ENCODE peak calls at places on chromosomes 12 and 14, in eight cellular contexts. R is endodermal cell; A is GM23248; M is CD8-positive, alpha-beta T cell; J is astrocyte; G is psoas muscle; D is esophagus squamous epithelium; O is fibroblast of lung. I is an unnamed sample.

GRCh38 chr14:60641722-60642269 is 7.5 kb downstream of the SIX1 start:
- DNase-seq in O (no peak), D (no peak), J (no peak), M (no peak), R (no peak), A (no peak), G (peak), I (no peak)

GRCh38 chr12:113990548-113991223 is 24.6 kb upstream of the RBM19 start:
- DNase-seq in D (no peak), R (peak), A (no peak), J (no peak), M (no peak), O (peak), G (no peak), I (no peak)

GRCh38 chr14:104267895-104268294 is 129.5 kb downstream of the KIF26A start:
- DNase-seq in R (peak), D (no peak), A (peak), M (no peak), O (no peak), J (no peak), G (no peak), I (no peak)

GRCh38 chr14:103140316-103141109 is 17.3 kb downstream of the TNFAIP2 start:
- DNase-seq in O (no peak), J (no peak), M (no peak), D (no peak), G (no peak), A (no peak), R (peak), I (no peak)

GRCh38 chr14:38310420-38310995 is 54.6 kb upstream of the CLEC14A start:
- DNase-seq in O (no peak), D (no peak), A (no peak), G (no peak), R (no peak), J (no peak), M (no peak), I (no peak)

GRCh38 chr14:94411638-94412037 is 23.2 kb upstream of the SERPINA1 start:
- DNase-seq in J (no peak), O (no peak), G (no peak), D (no peak), R (no peak), A (no peak), M (no peak), I (no peak)

GRCh38 chr12:80364056-80364455 is 80.0 kb upstream of the PTPRQ start:
- DNase-seq in R (no peak), O (no peak), D (no peak), M (no peak), G (no peak), J (peak), A (peak), I (no peak)

GRCh38 chr12:56914256-56914655 is 20.0 kb downstream of the SDR9C7 start:
- DNase-seq in J (no peak), M (no peak), O (no peak), R (no peak), A (no peak), G (no peak), D (no peak), I (no peak)

GRCh38 chr14:70096866-70097265 is 91.9 kb downstream of the SLC8A3 start:
- DNase-seq in A (peak), G (no peak), J (no peak), M (no peak), D (no peak), R (peak), O (peak), I (no peak)

GRCh38 chr14:75896341-75896740 is 85.5 kb downstream of the TGFB3 start:
- DNase-seq in D (no peak), M (no peak), O (no peak), G (no peak), R (no peak), J (peak), A (no peak), I (no peak)

GRCh38 chr14:68271996-68272395 is 452.4 kb downstream of the RAD51B start:
- DNase-seq in O (no peak), J (no peak), G (no peak), A (no peak), R (no peak), M (no peak), D (no peak), I (no peak)

GRCh38 chr12:34219046-34219770 is 196.9 kb downstream of the ALG10 start:
- DNase-seq in A (no peak), J (no peak), G (no peak), M (no peak), O (peak), R (no peak), D (no peak), I (no peak)

GRCh38 chr14:72822946-72823611 is 70.8 kb downstream of the DPF3 start:
- DNase-seq in D (no peak), J (no peak), G (no peak), A (no peak), M (no peak), R (no peak), O (no peak), I (no peak)

GRCh38 chr14:21101802-21102413 is 1.0 kb downstream of the TMEM253 start:
- DNase-seq in O (no peak), D (no peak), G (no peak), A (no peak), J (no peak), R (peak), M (no peak), I (no peak)

GRCh38 chr14:61520546-61520945 is 174.8 kb upstream of the HIF1A start:
- DNase-seq in A (peak), R (no peak), G (no peak), J (no peak), M (no peak), D (no peak), O (no peak), I (no peak)

GRCh38 chr12:115963030-115963480 is 314.4 kb downstream of the MED13L start:
- DNase-seq in M (no peak), D (no peak), A (peak), R (no peak), G (no peak), J (peak), O (peak), I (no peak)

GRCh38 chr12:132490481-132491348 is 764 bp downstream of the FBRSL1 start:
- DNase-seq in A (peak), O (no peak), M (no peak), R (peak), J (peak), G (no peak), D (no peak), I (no peak)

GRCh38 chr14:85426068-85426935 is 103.6 kb upstream of the FLRT2 start:
- DNase-seq in R (no peak), J (no peak), D (no peak), G (no peak), M (no peak), O (no peak), A (no peak), I (no peak)

GRCh38 chr12:56338643-56339422 is at the start of gene IL23A:
- DNase-seq in G (no peak), R (peak), O (no peak), J (peak), D (no peak), M (peak), A (peak), I (no peak)

GRCh38 chr12:31317471-31318397 is 8.2 kb downstream of the SINHCAF start:
- DNase-seq in G (no peak), J (no peak), A (no peak), R (no peak), O (peak), M (no peak), D (no peak), I (no peak)

GRCh38 chr12:119406811-119407210 is 72.3 kb downstream of the CCDC60 start:
- DNase-seq in J (no peak), M (no peak), O (no peak), G (no peak), R (no peak), A (no peak), D (no peak), I (no peak)

GRCh38 chr12:64452559-64453329 is 824 bp downstream of the TBK1 start:
- DNase-seq in D (no peak), A (peak), J (peak), G (no peak), O (peak), R (no peak), M (no peak), I (no peak)

GRCh38 chr12:64457466-64457865 is 5.5 kb downstream of the TBK1 start:
- DNase-seq in G (no peak), D (no peak), J (no peak), R (no peak), M (no peak), O (no peak), A (no peak), I (no peak)

GRCh38 chr12:64457036-64457435 is 5.1 kb downstream of the TBK1 start:
- DNase-seq in G (no peak), M (no peak), O (no peak), J (no peak), A (peak), R (no peak), D (no peak), I (no peak)

GRCh38 chr12:64457923-64458322 is 6.0 kb downstream of the TBK1 start:
- DNase-seq in O (no peak), R (no peak), M (no peak), J (no peak), A (no peak), G (no peak), D (no peak), I (no peak)

GRCh38 chr12:64456119-64456518 is 4.2 kb downstream of the TBK1 start:
- DNase-seq in R (no peak), M (no peak), A (no peak), J (no peak), O (no peak), D (no peak), G (no peak), I (no peak)
- H3K27ac ChIP-seq in R (no peak), M (no peak), A (no peak), J (no peak), O (no peak), D (no peak), G (no peak), I (no peak)

GRCh38 chr14:23183479-23183878 is at the start of gene SLC7A8:
- DNase-seq in D (no peak), J (no peak), A (peak), R (peak), O (no peak), G (peak), M (no peak), I (no peak)
- H3K27ac ChIP-seq in D (peak), J (no peak), A (no peak), R (no peak), O (no peak), G (peak), M (peak), I (peak)

GRCh38 chr12:47648056-47648579 is 57.7 kb downstream of the RPAP3 start:
- DNase-seq in J (no peak), A (no peak), R (peak), D (no peak), G (no peak), M (no peak), O (no peak), I (no peak)

GRCh38 chr12:47651368-47652254 is 54.2 kb downstream of the RPAP3 start:
- DNase-seq in R (peak), M (no peak), G (peak), O (peak), D (no peak), A (peak), J (peak), I (no peak)

GRCh38 chr12:47650469-47650868 is 55.4 kb downstream of the RPAP3 start:
- DNase-seq in O (peak), A (peak), D (no peak), M (no peak), R (no peak), G (no peak), J (peak), I (no peak)

GRCh38 chr12:47649381-47649780 is 56.4 kb downstream of the RPAP3 start:
- DNase-seq in G (no peak), O (no peak), D (no peak), R (no peak), J (no peak), M (no peak), A (no peak), I (no peak)

DNA sequence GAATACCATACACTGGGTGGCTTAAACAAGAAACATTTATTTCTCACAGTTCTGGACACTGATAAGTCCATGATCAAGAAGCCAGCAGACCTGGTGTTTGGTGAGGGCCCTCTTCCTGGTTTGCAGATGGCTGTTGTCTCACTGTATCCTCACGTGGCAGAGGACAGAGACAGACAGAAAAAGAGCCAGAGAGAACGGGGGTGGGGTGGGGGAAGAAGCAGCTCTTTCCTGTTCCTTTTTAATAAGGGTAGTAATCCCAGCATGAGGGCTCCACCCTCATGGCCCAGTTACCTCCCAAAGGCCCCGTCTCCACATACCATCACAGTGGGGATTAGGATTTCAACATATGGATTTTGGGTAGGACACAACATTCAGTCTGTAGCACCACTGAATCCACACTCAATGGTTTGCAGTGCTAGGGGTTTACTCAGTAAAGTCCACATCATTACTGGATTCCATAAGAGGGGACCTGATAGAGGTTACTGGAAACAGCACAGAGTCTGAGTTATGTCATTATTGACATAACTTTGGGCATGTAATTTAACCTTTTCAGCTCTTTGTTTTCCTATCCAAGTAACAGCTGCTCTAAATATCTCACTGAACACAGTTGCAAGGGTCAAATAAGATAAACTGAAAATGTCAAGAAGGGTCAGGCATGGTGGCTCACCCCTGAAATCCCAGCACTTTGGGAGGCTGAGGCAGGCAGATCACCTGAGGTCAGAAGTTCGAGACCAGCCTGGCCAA is 53.2 kb downstream of the RPAP3 start:
- DNase-seq in G (no peak), J (no peak), D (no peak), M (no peak), R (peak), A (peak), O (no peak), I (no peak)
- H3K27ac ChIP-seq in G (no peak), J (no peak), D (no peak), M (no peak), R (no peak), A (no peak), O (no peak), I (no peak)

GRCh38 chr14:92534863-92535654 is 21.5 kb downstream of the RIN3 start:
- DNase-seq in J (no peak), G (no peak), R (no peak), O (no peak), D (no peak), A (no peak), M (no peak), I (no peak)

GRCh38 chr14:92528486-92529100 is 15.0 kb downstream of the RIN3 start:
- DNase-seq in J (no peak), G (no peak), A (no peak), M (no peak), O (no peak), R (no peak), D (no peak), I (no peak)

GRCh38 chr14:92531151-92531873 is 17.7 kb downstream of the RIN3 start:
- DNase-seq in R (no peak), G (no peak), J (no peak), D (no peak), O (no peak), M (peak), A (no peak), I (no peak)

GRCh38 chr14:92529895-92530294 is 16.3 kb downstream of the RIN3 start:
- DNase-seq in M (no peak), A (no peak), J (no peak), D (no peak), R (no peak), O (no peak), G (no peak), I (no peak)

DNA sequence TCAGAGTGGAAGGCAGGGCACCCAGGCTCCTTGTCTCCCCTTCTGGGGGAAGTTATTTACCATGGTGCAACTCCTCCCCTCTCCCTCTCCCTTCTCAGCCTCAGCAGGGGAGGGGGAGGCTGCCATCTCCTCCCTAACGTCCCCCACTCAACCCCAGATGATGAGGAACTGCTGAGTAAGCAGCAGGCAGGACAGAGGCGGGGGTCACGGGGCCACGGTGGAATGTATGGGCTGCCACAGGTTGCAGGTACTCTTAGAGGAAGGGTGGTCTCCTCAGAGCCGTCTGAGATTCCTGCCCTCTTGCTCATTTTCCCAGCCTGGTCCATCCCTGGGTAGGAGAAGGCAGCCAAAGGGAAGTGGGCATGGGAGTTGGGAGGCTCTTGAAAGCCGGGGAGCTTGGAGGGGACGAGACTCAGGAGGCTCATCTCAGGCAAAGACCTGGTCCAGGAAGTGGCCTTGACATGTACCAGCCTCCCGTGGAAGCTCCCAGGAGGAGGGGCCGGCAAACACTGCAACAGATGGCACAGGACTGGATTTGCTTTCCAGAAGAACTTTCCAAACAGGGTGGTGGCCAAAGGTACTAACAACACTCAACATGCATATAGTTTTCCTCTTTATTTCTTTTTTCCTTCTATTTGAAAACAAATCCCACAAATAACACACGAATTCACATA is 19.0 kb downstream of the RIN3 start:
- DNase-seq in G (no peak), A (no peak), D (no peak), J (no peak), O (no peak), M (no peak), R (no peak), I (no peak)
- H3K27ac ChIP-seq in G (no peak), A (no peak), D (peak), J (no peak), O (no peak), M (peak), R (no peak), I (no peak)

GRCh38 chr14:28952161-28952560 is 185.6 kb downstream of the FOXG1 start:
- DNase-seq in G (no peak), A (no peak), R (no peak), J (no peak), D (no peak), O (no peak), M (no peak), I (no peak)
- H3K27ac ChIP-seq in G (no peak), A (no peak), R (no peak), J (no peak), D (no peak), O (no peak), M (no peak), I (no peak)

GRCh38 chr14:77603031-77603430 is 13.4 kb downstream of the SPTLC2 start:
- DNase-seq in J (no peak), A (no peak), G (no peak), M (no peak), R (no peak), D (no peak), O (no peak), I (no peak)

GRCh38 chr14:77607741-77608302 is 8.6 kb downstream of the SPTLC2 start:
- DNase-seq in J (no peak), R (peak), G (no peak), D (no peak), M (no peak), A (no peak), O (no peak), I (no peak)

GRCh38 chr14:77603654-77604270 is 12.7 kb downstream of the SPTLC2 start:
- DNase-seq in G (peak), O (peak), D (no peak), A (no peak), R (no peak), M (no peak), J (peak), I (no peak)

GRCh38 chr14:77601846-77602609 is 14.4 kb downstream of the SPTLC2 start:
- DNase-seq in M (no peak), J (peak), G (no peak), O (no peak), D (no peak), R (no peak), A (peak), I (no peak)

DNA sequence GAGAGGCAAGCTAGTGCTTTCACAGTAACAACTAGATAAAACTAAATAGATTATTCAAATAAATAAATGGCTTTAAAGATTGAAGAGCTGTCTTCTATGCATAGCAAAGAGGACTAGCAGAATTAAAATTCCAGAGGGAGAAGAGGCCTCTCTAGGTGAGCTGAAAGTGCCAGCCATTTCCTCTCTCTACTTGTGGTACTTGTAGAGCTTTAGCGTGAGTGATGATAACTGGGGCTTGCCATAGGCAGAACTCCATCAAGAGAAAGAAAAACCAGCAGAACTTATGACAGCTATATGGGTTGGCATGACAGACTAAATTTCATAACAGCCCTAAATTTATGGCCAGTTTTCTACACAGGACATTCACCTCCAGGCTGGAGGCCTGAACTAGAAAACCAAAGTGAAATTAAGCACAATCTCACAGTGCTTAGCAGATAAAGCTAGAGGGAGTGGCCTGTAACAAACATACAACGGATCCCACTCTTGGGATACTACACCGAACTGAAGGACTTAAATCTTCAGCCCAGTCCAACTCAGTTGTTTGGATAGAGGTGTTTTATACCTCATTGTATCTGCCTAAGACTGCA is 11.0 kb downstream of the SPTLC2 start:
- DNase-seq in J (no peak), D (no peak), G (no peak), O (no peak), M (no peak), A (no peak), R (no peak), I (no peak)
- H3K27ac ChIP-seq in J (no peak), D (peak), G (no peak), O (no peak), M (no peak), A (no peak), R (no peak), I (no peak)

DNA sequence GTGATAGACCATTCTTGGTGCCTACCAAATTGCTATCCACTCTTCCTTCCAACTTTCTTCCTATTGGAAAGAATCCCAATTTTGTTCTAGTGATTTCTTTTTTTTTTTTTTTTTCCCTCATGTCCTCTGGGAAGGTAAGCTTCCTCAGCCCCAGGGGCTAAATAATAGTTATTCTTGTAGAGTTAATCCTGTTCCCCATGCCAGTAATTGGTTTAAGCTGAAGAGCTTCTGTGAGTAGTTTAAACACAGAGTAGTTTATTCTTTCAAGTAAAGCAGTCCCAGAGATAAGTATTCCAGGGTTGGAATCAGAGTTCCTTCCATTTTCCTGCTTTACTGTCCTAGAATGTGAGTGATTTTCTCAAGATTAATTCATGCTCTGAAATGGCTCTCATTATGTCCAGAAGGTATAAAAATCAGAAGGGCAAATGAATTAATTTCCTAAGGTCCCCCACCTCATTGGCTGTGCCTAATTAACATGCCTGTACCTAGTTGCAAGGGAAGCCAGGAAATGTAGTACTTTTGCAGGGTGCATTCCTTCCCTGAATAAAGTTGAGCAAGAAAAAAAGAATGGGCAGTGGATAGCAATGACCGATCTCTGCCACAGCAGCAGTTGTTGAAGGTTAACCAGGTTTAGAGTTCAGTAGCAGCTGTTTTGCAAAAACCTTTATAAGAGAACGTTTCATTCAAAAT is 97.8 kb downstream of the PLEKHA5 start:
- DNase-seq in R (no peak), M (no peak), D (no peak), O (no peak), G (no peak), J (no peak), A (no peak), I (no peak)
- H3K27ac ChIP-seq in R (no peak), M (no peak), D (no peak), O (no peak), G (no peak), J (no peak), A (no peak), I (no peak)

I was measured in esophagus muscularis mucosa.